ENCODE peak calls at places on chromosomes 5 and 9, in five cellular contexts. One of them, this sample, is unnamed.

GRCh38 chr5:61162832-61163567 is 732 bp upstream of the SMIM15 start:
- DNase-seq in BE2C: peak
- DNase-seq in dorsolateral prefrontal cortex: peak
- DNase-seq in mesenchymal stem cell: peak
- DNase-seq in HCT116: no peak
- DNase-seq in this sample: no peak

GRCh38 chr5:177350776-177351391 is 584 bp downstream of the LMAN2 start:
- DNase-seq in mesenchymal stem cell: no peak
- DNase-seq in dorsolateral prefrontal cortex: no peak
- DNase-seq in HCT116: no peak
- DNase-seq in BE2C: no peak
- DNase-seq in this sample: no peak

GRCh38 chr5:16943846-16944675 is 8.0 kb upstream of the MYO10 start:
- DNase-seq in dorsolateral prefrontal cortex: no peak
- DNase-seq in mesenchymal stem cell: no peak
- DNase-seq in BE2C: no peak
- DNase-seq in HCT116: no peak
- DNase-seq in this sample: no peak

GRCh38 chr5:160064979-160065619 is 54.2 kb downstream of the PWWP2A start:
- DNase-seq in BE2C: no peak
- DNase-seq in mesenchymal stem cell: no peak
- DNase-seq in HCT116: no peak
- DNase-seq in dorsolateral prefrontal cortex: no peak
- DNase-seq in this sample: no peak

GRCh38 chr9:121896545-121896943 is 196.6 kb downstream of the TTLL11 start:
- DNase-seq in HCT116: no peak
- DNase-seq in BE2C: no peak
- DNase-seq in mesenchymal stem cell: no peak
- DNase-seq in dorsolateral prefrontal cortex: no peak
- DNase-seq in this sample: no peak

GRCh38 chr5:119631660-119632059 is 2.3 kb downstream of the FAM170A start:
- DNase-seq in dorsolateral prefrontal cortex: no peak
- DNase-seq in mesenchymal stem cell: no peak
- DNase-seq in HCT116: no peak
- DNase-seq in BE2C: no peak
- DNase-seq in this sample: no peak

GRCh38 chr5:141771562-141771961 is 89.5 kb upstream of the ARAP3 start:
- DNase-seq in dorsolateral prefrontal cortex: no peak
- DNase-seq in mesenchymal stem cell: no peak
- DNase-seq in HCT116: no peak
- DNase-seq in BE2C: no peak
- DNase-seq in this sample: no peak

GRCh38 chr9:121698627-121699270 is 47.3 kb downstream of the DAB2IP start:
- DNase-seq in mesenchymal stem cell: no peak
- DNase-seq in HCT116: no peak
- DNase-seq in dorsolateral prefrontal cortex: no peak
- DNase-seq in BE2C: peak
- DNase-seq in this sample: no peak

GRCh38 chr5:17992296-17992695 is 358.0 kb downstream of the TAF11L14 start:
- DNase-seq in BE2C: no peak
- DNase-seq in mesenchymal stem cell: no peak
- DNase-seq in dorsolateral prefrontal cortex: no peak
- DNase-seq in HCT116: no peak
- DNase-seq in this sample: no peak

GRCh38 chr5:6449465-6450158 is 953 bp downstream of the UBE2QL1 start:
- DNase-seq in mesenchymal stem cell: no peak
- DNase-seq in HCT116: no peak
- DNase-seq in BE2C: no peak
- DNase-seq in dorsolateral prefrontal cortex: no peak
- DNase-seq in this sample: no peak

GRCh38 chr5:43042626-43043399 is 2.7 kb upstream of the ANXA2R start:
- DNase-seq in mesenchymal stem cell: peak
- DNase-seq in BE2C: peak
- DNase-seq in dorsolateral prefrontal cortex: peak
- DNase-seq in HCT116: peak
- DNase-seq in this sample: peak

GRCh38 chr9:73219985-73220626 is 68.4 kb downstream of the ANXA1 start:
- DNase-seq in HCT116: no peak
- DNase-seq in mesenchymal stem cell: peak
- DNase-seq in BE2C: no peak
- DNase-seq in dorsolateral prefrontal cortex: no peak
- DNase-seq in this sample: peak

GRCh38 chr5:169100735-169101075 is 200.2 kb downstream of the SLIT3 start:
- DNase-seq in HCT116: no peak
- DNase-seq in dorsolateral prefrontal cortex: no peak
- DNase-seq in mesenchymal stem cell: peak
- DNase-seq in BE2C: no peak
- DNase-seq in this sample: peak

GRCh38 chr5:111075520-111075919 is 4.0 kb downstream of the TSLP start:
- DNase-seq in dorsolateral prefrontal cortex: no peak
- DNase-seq in BE2C: no peak
- DNase-seq in HCT116: peak
- DNase-seq in mesenchymal stem cell: peak
- DNase-seq in this sample: no peak

GRCh38 chr5:67985686-67986387 is 229.7 kb upstream of the PIK3R1 start:
- DNase-seq in mesenchymal stem cell: no peak
- DNase-seq in HCT116: no peak
- DNase-seq in dorsolateral prefrontal cortex: no peak
- DNase-seq in BE2C: no peak
- DNase-seq in this sample: no peak

GRCh38 chr5:178675922-178676321 is 49.1 kb upstream of the CLK4 start:
- DNase-seq in dorsolateral prefrontal cortex: no peak
- DNase-seq in BE2C: no peak
- DNase-seq in mesenchymal stem cell: no peak
- DNase-seq in HCT116: no peak
- DNase-seq in this sample: no peak

GRCh38 chr5:126745259-126745992 is 31.5 kb upstream of the LMNB1 start:
- DNase-seq in mesenchymal stem cell: no peak
- DNase-seq in HCT116: no peak
- DNase-seq in BE2C: no peak
- DNase-seq in dorsolateral prefrontal cortex: no peak
- DNase-seq in this sample: no peak

GRCh38 chr9:117028103-117028858 is 341.2 kb downstream of the TRIM32 start:
- DNase-seq in BE2C: no peak
- DNase-seq in dorsolateral prefrontal cortex: no peak
- DNase-seq in HCT116: no peak
- DNase-seq in mesenchymal stem cell: no peak
- DNase-seq in this sample: no peak

GRCh38 chr5:154498597-154499393 is 20.8 kb upstream of the HAND1 start:
- DNase-seq in dorsolateral prefrontal cortex: no peak
- DNase-seq in BE2C: no peak
- DNase-seq in HCT116: no peak
- DNase-seq in mesenchymal stem cell: no peak
- DNase-seq in this sample: no peak

GRCh38 chr5:175321927-175322532 is 122.0 kb downstream of the DRD1 start:
- DNase-seq in dorsolateral prefrontal cortex: no peak
- DNase-seq in mesenchymal stem cell: peak
- DNase-seq in HCT116: peak
- DNase-seq in BE2C: no peak
- DNase-seq in this sample: peak

GRCh38 chr5:92215116-92215515 is 832.0 kb upstream of the ARRDC3 start:
- DNase-seq in mesenchymal stem cell: no peak
- DNase-seq in BE2C: no peak
- DNase-seq in HCT116: no peak
- DNase-seq in dorsolateral prefrontal cortex: no peak
- DNase-seq in this sample: no peak

GRCh38 chr5:83184534-83184933 is 107.2 kb downstream of the XRCC4 start:
- DNase-seq in dorsolateral prefrontal cortex: no peak
- DNase-seq in mesenchymal stem cell: peak
- DNase-seq in HCT116: no peak
- DNase-seq in BE2C: no peak
- DNase-seq in this sample: no peak

GRCh38 chr5:128870923-128871322 is 94.4 kb upstream of the SLC27A6 start:
- DNase-seq in mesenchymal stem cell: no peak
- DNase-seq in BE2C: no peak
- DNase-seq in HCT116: no peak
- DNase-seq in dorsolateral prefrontal cortex: no peak
- DNase-seq in this sample: no peak

GRCh38 chr9:134944351-134944802 is 26.7 kb upstream of the FCN1 start:
- DNase-seq in mesenchymal stem cell: no peak
- DNase-seq in HCT116: no peak
- DNase-seq in BE2C: peak
- DNase-seq in dorsolateral prefrontal cortex: no peak
- DNase-seq in this sample: no peak

GRCh38 chr9:20382460-20383071 is 239.7 kb downstream of the MLLT3 start:
- DNase-seq in mesenchymal stem cell: peak
- DNase-seq in HCT116: no peak
- DNase-seq in BE2C: no peak
- DNase-seq in dorsolateral prefrontal cortex: no peak
- DNase-seq in this sample: peak

GRCh38 chr5:97967292-97967691 is 784.2 kb upstream of the RIOK2 start:
- DNase-seq in BE2C: no peak
- DNase-seq in HCT116: no peak
- DNase-seq in dorsolateral prefrontal cortex: no peak
- DNase-seq in mesenchymal stem cell: no peak
- DNase-seq in this sample: no peak

GRCh38 chr5:65928341-65928752 is 2.0 kb downstream of the ERBIN start:
- DNase-seq in dorsolateral prefrontal cortex: no peak
- DNase-seq in BE2C: no peak
- DNase-seq in HCT116: no peak
- DNase-seq in mesenchymal stem cell: peak
- DNase-seq in this sample: no peak

GRCh38 chr5:174903333-174903732 is 179.0 kb downstream of the MSX2 start:
- DNase-seq in mesenchymal stem cell: no peak
- DNase-seq in HCT116: peak
- DNase-seq in dorsolateral prefrontal cortex: no peak
- DNase-seq in BE2C: no peak
- DNase-seq in this sample: no peak

GRCh38 chr9:38406476-38407186 is 14.1 kb downstream of the ALDH1B1 start:
- DNase-seq in dorsolateral prefrontal cortex: no peak
- DNase-seq in BE2C: no peak
- DNase-seq in HCT116: no peak
- DNase-seq in mesenchymal stem cell: no peak
- DNase-seq in this sample: no peak

GRCh38 chr5:157431544-157432200 is 28.3 kb upstream of the NIPAL4 start:
- DNase-seq in HCT116: peak
- DNase-seq in dorsolateral prefrontal cortex: peak
- DNase-seq in BE2C: peak
- DNase-seq in mesenchymal stem cell: peak
- DNase-seq in this sample: peak

GRCh38 chr5:178940569-178941360 is at the start of gene ZNF454:
- DNase-seq in BE2C: peak
- DNase-seq in mesenchymal stem cell: no peak
- DNase-seq in HCT116: no peak
- DNase-seq in dorsolateral prefrontal cortex: peak
- DNase-seq in this sample: peak

DNA sequence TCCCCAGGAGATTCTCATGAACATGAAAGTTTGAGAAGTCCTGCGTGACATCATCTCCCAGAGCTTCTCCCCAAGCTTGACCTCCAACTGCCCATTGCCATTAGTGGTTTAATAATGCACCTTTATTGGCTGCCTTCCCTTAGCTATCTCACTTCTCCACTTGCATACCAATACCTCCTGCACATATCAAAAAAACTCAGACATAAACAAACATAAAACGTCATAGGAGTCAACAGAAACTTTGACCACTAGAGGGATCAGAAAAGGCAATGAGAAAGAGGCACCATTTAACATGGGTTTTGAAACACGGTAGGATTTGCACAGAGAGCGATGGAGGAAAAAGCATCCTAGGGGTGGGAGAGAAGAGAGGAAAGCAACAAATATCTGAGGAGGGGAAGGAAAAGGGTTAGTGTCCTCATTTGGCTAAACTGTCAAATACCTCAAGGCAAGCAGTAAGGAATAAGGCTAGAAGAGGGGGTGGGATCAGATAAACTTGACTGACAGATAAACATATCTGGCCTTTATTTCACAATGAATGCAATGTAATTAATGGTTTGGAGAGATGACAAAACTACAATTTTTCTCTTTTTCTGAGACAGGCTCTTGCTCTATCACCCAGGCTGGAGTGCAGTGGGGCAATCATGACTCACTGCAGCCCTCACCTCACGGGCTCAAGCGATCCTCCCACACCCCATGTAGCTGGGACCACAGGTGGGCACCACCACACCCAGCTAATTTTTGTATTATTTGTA is 27.0 kb downstream of the GNAQ start:
- DNase-seq in mesenchymal stem cell: no peak
- DNase-seq in HCT116: peak
- DNase-seq in dorsolateral prefrontal cortex: no peak
- DNase-seq in BE2C: no peak
- DNase-seq in this sample: no peak
- H3K4me3 ChIP-seq in mesenchymal stem cell: no peak
- H3K4me3 ChIP-seq in HCT116: no peak
- H3K4me3 ChIP-seq in dorsolateral prefrontal cortex: no peak
- H3K4me3 ChIP-seq in BE2C: no peak
- H3K4me3 ChIP-seq in this sample: no peak

DNA sequence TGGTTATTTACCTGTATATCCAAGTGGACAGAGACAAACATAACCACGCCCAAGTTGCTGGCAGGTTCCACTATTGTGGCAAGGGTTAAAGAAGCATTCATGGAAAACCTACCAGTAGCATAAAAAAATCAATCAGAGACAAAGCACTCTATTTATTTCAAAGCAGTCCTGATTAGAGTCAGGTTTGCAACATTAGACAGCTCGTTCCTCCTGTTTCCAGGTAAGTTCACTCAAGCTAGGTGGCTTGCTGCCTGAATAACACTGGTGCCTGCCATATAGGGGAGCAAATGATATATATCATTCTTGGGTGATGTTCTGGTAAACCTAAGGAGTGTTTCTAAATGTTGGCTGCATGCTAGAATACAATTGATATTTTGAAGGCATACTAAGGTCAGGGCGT is 119.6 kb upstream of the TXNDC8 start:
- DNase-seq in mesenchymal stem cell: no peak
- DNase-seq in BE2C: no peak
- DNase-seq in dorsolateral prefrontal cortex: no peak
- DNase-seq in HCT116: no peak
- DNase-seq in this sample: no peak
- H3K4me3 ChIP-seq in mesenchymal stem cell: no peak
- H3K4me3 ChIP-seq in BE2C: no peak
- H3K4me3 ChIP-seq in dorsolateral prefrontal cortex: no peak
- H3K4me3 ChIP-seq in HCT116: no peak
- H3K4me3 ChIP-seq in this sample: no peak

GRCh38 chr5:112742424-112742823 is 4.7 kb downstream of the APC start:
- DNase-seq in dorsolateral prefrontal cortex: peak
- DNase-seq in BE2C: no peak
- DNase-seq in HCT116: no peak
- DNase-seq in mesenchymal stem cell: peak
- DNase-seq in this sample: no peak
- H3K4me3 ChIP-seq in dorsolateral prefrontal cortex: peak
- H3K4me3 ChIP-seq in BE2C: no peak
- H3K4me3 ChIP-seq in HCT116: no peak
- H3K4me3 ChIP-seq in mesenchymal stem cell: no peak
- H3K4me3 ChIP-seq in this sample: no peak

GRCh38 chr9:124821247-124821623 is 32.0 kb upstream of the WDR38 start:
- DNase-seq in BE2C: no peak
- DNase-seq in mesenchymal stem cell: no peak
- DNase-seq in HCT116: no peak
- DNase-seq in dorsolateral prefrontal cortex: no peak
- DNase-seq in this sample: no peak

GRCh38 chr9:124815601-124816000 is 37.7 kb upstream of the WDR38 start:
- DNase-seq in BE2C: no peak
- DNase-seq in HCT116: no peak
- DNase-seq in mesenchymal stem cell: no peak
- DNase-seq in dorsolateral prefrontal cortex: no peak
- DNase-seq in this sample: no peak

GRCh38 chr9:124820606-124821246 is 32.5 kb upstream of the WDR38 start:
- DNase-seq in BE2C: no peak
- DNase-seq in dorsolateral prefrontal cortex: no peak
- DNase-seq in mesenchymal stem cell: no peak
- DNase-seq in HCT116: no peak
- DNase-seq in this sample: no peak

GRCh38 chr9:124814178-124814535 is 37.2 kb downstream of the OLFML2A start:
- DNase-seq in HCT116: no peak
- DNase-seq in mesenchymal stem cell: no peak
- DNase-seq in BE2C: no peak
- DNase-seq in dorsolateral prefrontal cortex: no peak
- DNase-seq in this sample: no peak

GRCh38 chr9:124818431-124819281 is 34.6 kb upstream of the WDR38 start:
- DNase-seq in dorsolateral prefrontal cortex: no peak
- DNase-seq in mesenchymal stem cell: peak
- DNase-seq in BE2C: peak
- DNase-seq in HCT116: peak
- DNase-seq in this sample: peak
- H3K4me3 ChIP-seq in dorsolateral prefrontal cortex: no peak
- H3K4me3 ChIP-seq in mesenchymal stem cell: no peak
- H3K4me3 ChIP-seq in BE2C: no peak
- H3K4me3 ChIP-seq in HCT116: no peak
- H3K4me3 ChIP-seq in this sample: no peak